ENCODE peak calls at places on chromosome 11, in ten cellular contexts. H, J, G, S, X, O, L, K, C and D are unnamed samples.

GRCh38 chr11:113173023-113173594 is 141.3 kb upstream of the TTC12 start:
- DNase-seq in H (no peak), J (no peak), G (no peak), S (no peak), X (no peak), O (no peak), L (no peak), K (no peak), C (no peak), D (no peak)

GRCh38 chr11:112748713-112749481 is 212.3 kb upstream of the NCAM1 start:
- DNase-seq in H (no peak), J (no peak), G (no peak), S (no peak), X (no peak), O (no peak), L (no peak), K (peak), C (no peak), D (no peak)

GRCh38 chr11:96168623-96169022 is 174.4 kb downstream of the MAML2 start:
- DNase-seq in H (no peak), J (peak), G (no peak), S (peak), X (peak), O (no peak), L (peak), K (no peak), C (peak), D (no peak)

GRCh38 chr11:1397146-1397861 is 7.6 kb downstream of the BRSK2 start:
- DNase-seq in H (no peak), J (no peak), G (peak), S (peak), X (no peak), O (no peak), L (no peak), K (no peak), C (no peak), D (no peak)

GRCh38 chr11:119755351-119756071 is 26.5 kb upstream of the NECTIN1 start:
- DNase-seq in H (no peak), J (no peak), G (no peak), S (no peak), X (no peak), O (no peak), L (no peak), K (no peak), C (no peak), D (no peak)

GRCh38 chr11:65492637-65493366 is 6.0 kb upstream of the MALAT1 start:
- DNase-seq in H (peak), J (peak), G (no peak), S (peak), X (peak), O (peak), L (peak), K (no peak), C (peak), D (no peak)

GRCh38 chr11:65112551-65113360 is 1.1 kb downstream of the TM7SF2 start:
- DNase-seq in H (peak), J (peak), G (peak), S (peak), X (no peak), O (peak), L (peak), K (peak), C (peak), D (no peak)

GRCh38 chr11:105144887-105145286 is 5.3 kb upstream of the CARD18 start:
- DNase-seq in H (no peak), J (peak), G (no peak), S (no peak), X (no peak), O (no peak), L (peak), K (no peak), C (no peak), D (no peak)

GRCh38 chr11:86947541-86947940 is 7.7 kb downstream of the FZD4 start:
- DNase-seq in H (no peak), J (peak), G (no peak), S (no peak), X (no peak), O (no peak), L (peak), K (no peak), C (no peak), D (no peak)

GRCh38 chr11:65898656-65899355 is 1.4 kb downstream of the FOSL1 start:
- DNase-seq in H (no peak), J (no peak), G (no peak), S (no peak), X (no peak), O (peak), L (peak), K (no peak), C (no peak), D (no peak)

GRCh38 chr11:100785148-100785983 is 98.3 kb downstream of the ARHGAP42 start:
- DNase-seq in H (no peak), J (no peak), G (no peak), S (no peak), X (no peak), O (peak), L (no peak), K (no peak), C (no peak), D (no peak)

GRCh38 chr11:3056296-3057068 is 741 bp downstream of the CARS1 start:
- DNase-seq in H (no peak), J (no peak), G (no peak), S (no peak), X (no peak), O (no peak), L (no peak), K (peak), C (peak), D (no peak)

GRCh38 chr11:134097146-134097545 is 28.3 kb downstream of the JAM3 start:
- DNase-seq in H (no peak), J (no peak), G (no peak), S (no peak), X (no peak), O (no peak), L (no peak), K (no peak), C (no peak), D (no peak)

GRCh38 chr11:2533642-2534115 is 88.9 kb downstream of the KCNQ1 start:
- DNase-seq in H (peak), J (peak), G (peak), S (peak), X (peak), O (peak), L (peak), K (peak), C (peak), D (no peak)

GRCh38 chr11:134229131-134229790 is 4.8 kb downstream of the VPS26B start:
- DNase-seq in H (no peak), J (no peak), G (no peak), S (no peak), X (no peak), O (no peak), L (peak), K (no peak), C (no peak), D (no peak)

GRCh38 chr11:72641900-72642814 is 32.1 kb downstream of the PDE2A start:
- DNase-seq in H (peak), J (peak), G (peak), S (peak), X (no peak), O (peak), L (no peak), K (peak), C (peak), D (no peak)

GRCh38 chr11:86800956-86801264 is 568 bp downstream of the PRSS23 start:
- DNase-seq in H (no peak), J (no peak), G (no peak), S (no peak), X (no peak), O (no peak), L (no peak), K (no peak), C (no peak), D (no peak)

GRCh38 chr11:125036933-125037332 is 26.2 kb upstream of the SLC37A2 start:
- DNase-seq in H (no peak), J (peak), G (no peak), S (no peak), X (no peak), O (no peak), L (peak), K (no peak), C (no peak), D (no peak)

GRCh38 chr11:58285483-58286040 is 17.5 kb upstream of the OR10W1 start:
- DNase-seq in H (no peak), J (no peak), G (no peak), S (no peak), X (no peak), O (no peak), L (peak), K (no peak), C (peak), D (no peak)

GRCh38 chr11:62614275-62614674 is 1.2 kb downstream of the ROM1 start:
- DNase-seq in H (no peak), J (no peak), G (no peak), S (no peak), X (no peak), O (no peak), L (peak), K (no peak), C (peak), D (no peak)

GRCh38 chr11:94494200-94494545 is 389 bp downstream of the ANKRD49 start:
- DNase-seq in H (no peak), J (no peak), G (no peak), S (no peak), X (no peak), O (no peak), L (no peak), K (no peak), C (no peak), D (no peak)

GRCh38 chr11:73313652-73314051 is 5.6 kb downstream of the ARHGEF17 start:
- DNase-seq in H (no peak), J (no peak), G (no peak), S (no peak), X (no peak), O (no peak), L (no peak), K (no peak), C (no peak), D (no peak)

GRCh38 chr11:118996926-118997626 is 862 bp upstream of the CENATAC start:
- DNase-seq in H (no peak), J (peak), G (no peak), S (no peak), X (no peak), O (no peak), L (no peak), K (no peak), C (peak), D (no peak)

GRCh38 chr11:125954945-125955640 is 9.2 kb downstream of the VSIG10L2 start:
- DNase-seq in H (no peak), J (no peak), G (no peak), S (no peak), X (no peak), O (no peak), L (no peak), K (no peak), C (no peak), D (no peak)

GRCh38 chr11:95081412-95081811 is 8.2 kb upstream of the ENDOD1 start:
- DNase-seq in H (no peak), J (no peak), G (no peak), S (peak), X (peak), O (no peak), L (no peak), K (no peak), C (no peak), D (no peak)

GRCh38 chr11:100830295-100830694 is 143.2 kb downstream of the ARHGAP42 start:
- DNase-seq in H (no peak), J (peak), G (no peak), S (no peak), X (no peak), O (no peak), L (no peak), K (peak), C (no peak), D (no peak)

GRCh38 chr11:119691020-119691666 is 37.9 kb downstream of the NECTIN1 start:
- DNase-seq in H (no peak), J (no peak), G (no peak), S (no peak), X (no peak), O (no peak), L (no peak), K (no peak), C (peak), D (no peak)

GRCh38 chr11:114061053-114062049 is 1.8 kb downstream of the ZBTB16 start:
- DNase-seq in H (peak), J (no peak), G (no peak), S (peak), X (no peak), O (peak), L (peak), K (peak), C (no peak), D (no peak)

GRCh38 chr11:44727114-44727372 is 281 bp downstream of the TSPAN18 start:
- DNase-seq in H (no peak), J (no peak), G (no peak), S (no peak), X (no peak), O (no peak), L (no peak), K (peak), C (no peak), D (no peak)

GRCh38 chr11:70695086-70695960 is 297.0 kb downstream of the CTTN start:
- DNase-seq in H (no peak), J (no peak), G (no peak), S (no peak), X (no peak), O (peak), L (no peak), K (no peak), C (no peak), D (no peak)

GRCh38 chr11:66333896-66334604 is 2.2 kb downstream of the RIN1 start:
- DNase-seq in H (no peak), J (no peak), G (no peak), S (no peak), X (no peak), O (peak), L (no peak), K (no peak), C (no peak), D (no peak)

GRCh38 chr11:75163917-75164316 is 13.0 kb downstream of the SLCO2B1 start:
- DNase-seq in H (no peak), J (no peak), G (no peak), S (no peak), X (no peak), O (no peak), L (no peak), K (no peak), C (no peak), D (no peak)

GRCh38 chr11:1276866-1277615 is 32.4 kb downstream of the TOLLIP start:
- DNase-seq in H (no peak), J (no peak), G (no peak), S (no peak), X (no peak), O (no peak), L (no peak), K (no peak), C (no peak), D (no peak)

GRCh38 chr11:11977206-11977938 is 31.1 kb downstream of the DKK3 start:
- DNase-seq in H (no peak), J (peak), G (no peak), S (peak), X (peak), O (no peak), L (peak), K (no peak), C (no peak), D (peak)

GRCh38 chr11:33479216-33479615 is 221.4 kb downstream of the C11orf91 start:
- DNase-seq in H (no peak), J (no peak), G (no peak), S (no peak), X (no peak), O (no peak), L (no peak), K (no peak), C (no peak), D (no peak)

GRCh38 chr11:74826901-74827300 is 78.3 kb downstream of the RNF169 start:
- DNase-seq in H (no peak), J (no peak), G (no peak), S (no peak), X (no peak), O (no peak), L (no peak), K (no peak), C (peak), D (no peak)

GRCh38 chr11:117691206-117691490 is 105.9 kb downstream of the DSCAML1 start:
- DNase-seq in H (no peak), J (no peak), G (no peak), S (no peak), X (no peak), O (no peak), L (no peak), K (no peak), C (no peak), D (no peak)

GRCh38 chr11:95283653-95284052 is 52.7 kb upstream of the SESN3 start:
- DNase-seq in H (no peak), J (peak), G (no peak), S (no peak), X (no peak), O (no peak), L (no peak), K (no peak), C (no peak), D (no peak)

GRCh38 chr11:61174949-61175348 is 13.7 kb upstream of the VPS37C start:
- DNase-seq in H (no peak), J (no peak), G (no peak), S (no peak), X (no peak), O (no peak), L (no peak), K (no peak), C (no peak), D (no peak)

GRCh38 chr11:61174275-61174674 is 13.0 kb upstream of the VPS37C start:
- DNase-seq in H (no peak), J (no peak), G (no peak), S (no peak), X (no peak), O (no peak), L (no peak), K (no peak), C (no peak), D (no peak)

GRCh38 chr11:61172888-61173287 is 11.7 kb upstream of the VPS37C start:
- DNase-seq in H (no peak), J (no peak), G (no peak), S (no peak), X (no peak), O (no peak), L (no peak), K (no peak), C (no peak), D (no peak)

GRCh38 chr11:61172353-61172752 is 11.1 kb upstream of the VPS37C start:
- DNase-seq in H (no peak), J (no peak), G (no peak), S (no peak), X (no peak), O (no peak), L (no peak), K (no peak), C (no peak), D (no peak)

DNA sequence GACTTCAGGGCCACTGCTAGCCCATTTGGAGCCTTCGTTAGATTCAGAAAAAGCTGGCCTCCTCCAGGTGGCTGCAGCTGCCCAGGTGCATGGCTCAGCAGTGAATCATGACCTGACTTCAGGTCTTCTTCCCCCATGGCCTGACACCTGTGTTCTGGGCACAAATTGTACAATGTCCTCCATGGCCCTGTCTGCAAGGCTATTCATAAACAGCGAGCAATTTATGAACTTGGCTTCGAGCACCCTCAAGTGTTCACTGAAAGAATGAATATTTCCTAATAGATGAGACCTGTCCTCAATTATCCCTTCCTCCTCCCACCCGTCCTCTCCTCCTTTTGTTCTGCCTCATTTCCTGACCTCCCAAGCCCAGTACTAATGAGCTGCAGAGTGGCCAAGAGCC is 12.2 kb upstream of the VPS37C start:
- DNase-seq in H (no peak), J (no peak), G (no peak), S (no peak), X (no peak), O (no peak), L (no peak), K (no peak), C (no peak), D (no peak)
- TF ChIP-seq CTCF in H (no peak), J (peak), G (no peak), S (peak), X (no peak), O (no peak), L (peak), K (no peak), C (no peak), D (peak)

GRCh38 chr11:110929129-110929528 is 216.9 kb upstream of the ARHGAP20 start:
- DNase-seq in H (no peak), J (no peak), G (no peak), S (no peak), X (no peak), O (no peak), L (no peak), K (no peak), C (no peak), D (no peak)
- TF ChIP-seq CTCF in H (no peak), J (no peak), G (no peak), S (no peak), X (no peak), O (no peak), L (no peak), K (no peak), C (no peak), D (no peak)

GRCh38 chr11:93199616-93200015 is 1.8 kb upstream of the SLC36A4 start:
- DNase-seq in H (no peak), J (no peak), G (no peak), S (no peak), X (no peak), O (no peak), L (no peak), K (no peak), C (no peak), D (no peak)

GRCh38 chr11:93194673-93195291 is 3.0 kb downstream of the SLC36A4 start:
- DNase-seq in H (no peak), J (no peak), G (no peak), S (no peak), X (no peak), O (no peak), L (no peak), K (no peak), C (no peak), D (no peak)

GRCh38 chr11:93197383-93198220 is at the start of gene SLC36A4:
- DNase-seq in H (peak), J (peak), G (peak), S (peak), X (peak), O (peak), L (peak), K (peak), C (peak), D (peak)

GRCh38 chr11:93198221-93198650 is 445 bp upstream of the SLC36A4 start:
- DNase-seq in H (no peak), J (peak), G (no peak), S (no peak), X (no peak), O (no peak), L (peak), K (no peak), C (no peak), D (no peak)

GRCh38 chr11:93196816-93197382 is 892 bp downstream of the SLC36A4 start:
- DNase-seq in H (no peak), J (no peak), G (no peak), S (no peak), X (no peak), O (no peak), L (no peak), K (no peak), C (no peak), D (no peak)
- TF ChIP-seq CTCF in H (peak), J (peak), G (peak), S (peak), X (no peak), O (peak), L (peak), K (peak), C (peak), D (peak)

GRCh38 chr11:14891143-14892035 is 642 bp downstream of the CYP2R1 start:
- DNase-seq in H (peak), J (peak), G (peak), S (peak), X (peak), O (peak), L (peak), K (peak), C (peak), D (peak)

GRCh38 chr11:14892577-14892976 is 546 bp upstream of the CYP2R1 start:
- DNase-seq in H (no peak), J (no peak), G (no peak), S (no peak), X (no peak), O (no peak), L (no peak), K (no peak), C (no peak), D (no peak)

GRCh38 chr11:14886509-14886908 is 5.5 kb downstream of the CYP2R1 start:
- DNase-seq in H (no peak), J (no peak), G (no peak), S (no peak), X (no peak), O (no peak), L (no peak), K (no peak), C (no peak), D (no peak)

GRCh38 chr11:14894657-14895598 is 2.9 kb upstream of the CYP2R1 start:
- DNase-seq in H (no peak), J (no peak), G (no peak), S (peak), X (peak), O (peak), L (no peak), K (no peak), C (peak), D (no peak)

GRCh38 chr11:14892036-14892556 is at the start of gene CYP2R1:
- DNase-seq in H (peak), J (peak), G (peak), S (peak), X (peak), O (peak), L (peak), K (peak), C (peak), D (peak)
- TF ChIP-seq CTCF in H (no peak), J (no peak), G (no peak), S (no peak), X (no peak), O (no peak), L (peak), K (no peak), C (no peak), D (no peak)